ENCODE peak calls at places on chromosomes 5 and 9, in seven cellular contexts. T, Z, J, G, Y, S and U are unnamed samples.

GRCh38 chr5:106171708-106172107 is 1499.0 kb downstream of the EFNA5 start:
- DNase-seq in T (peak; percentile 3), Z (no peak), J (no peak), G (no peak), Y (no peak), S (no peak), U (no peak)

GRCh38 chr9:127589955-127590370 is 22.1 kb upstream of the STXBP1 start:
- DNase-seq in T (peak; percentile 78), Z (peak; percentile 55), J (peak; percentile 23), G (peak; percentile 58), Y (peak; percentile 69), S (peak; percentile 60), U (peak; percentile 84)

GRCh38 chr5:103258957-103259704 is 568 bp downstream of the MACIR start:
- DNase-seq in T (peak; percentile 27), Z (peak; percentile 54), J (peak; percentile 70), G (peak; percentile 77), Y (peak; percentile 50), S (peak; percentile 18), U (peak; percentile 45)

GRCh38 chr5:80154749-80155148 is 101.1 kb downstream of the SERINC5 start:
- DNase-seq in T (no peak), Z (no peak), J (no peak), G (no peak), Y (no peak), S (no peak), U (no peak)

GRCh38 chr5:107605596-107606125 is 65.1 kb downstream of the EFNA5 start:
- DNase-seq in T (no peak), Z (no peak), J (no peak), G (no peak), Y (no peak), S (no peak), U (no peak)

GRCh38 chr9:125810161-125810560 is 63.0 kb downstream of the PBX3 start:
- DNase-seq in T (no peak), Z (no peak), J (no peak), G (no peak), Y (no peak), S (no peak), U (no peak)

GRCh38 chr5:173969167-173970049 is 19.6 kb upstream of the C5orf47 start:
- DNase-seq in T (peak; percentile 71), Z (no peak), J (no peak), G (no peak), Y (no peak), S (no peak), U (peak; percentile 62)

GRCh38 chr9:91428927-91429351 is 5.3 kb upstream of the NFIL3 start:
- DNase-seq in T (no peak), Z (no peak), J (no peak), G (no peak), Y (no peak), S (no peak), U (no peak)

GRCh38 chr9:12817702-12818101 is 42.9 kb downstream of the LURAP1L start:
- DNase-seq in T (peak; percentile 62), Z (no peak), J (no peak), G (no peak), Y (no peak), S (no peak), U (no peak)

GRCh38 chr5:89277791-89278190 is 394.8 kb upstream of the MEF2C start:
- DNase-seq in T (peak; percentile 34), Z (no peak), J (no peak), G (no peak), Y (no peak), S (no peak), U (no peak)

GRCh38 chr5:40556811-40557210 is 122.9 kb upstream of the PTGER4 start:
- DNase-seq in T (no peak), Z (no peak), J (no peak), G (no peak), Y (no peak), S (no peak), U (no peak)

GRCh38 chr5:169828385-169828784 is 151.9 kb downstream of the INSYN2B start:
- DNase-seq in T (no peak), Z (no peak), J (no peak), G (no peak), Y (no peak), S (no peak), U (no peak)

GRCh38 chr5:72178910-72179815 is 71.9 kb downstream of the MAP1B start:
- DNase-seq in T (peak; percentile 94), Z (no peak), J (no peak), G (no peak), Y (peak; percentile 17), S (peak; percentile 89), U (no peak)

GRCh38 chr9:137156567-137157375 is 13.1 kb downstream of the LRRC26 start:
- DNase-seq in T (peak; percentile 34), Z (peak; percentile 49), J (peak; percentile 46), G (peak; percentile 85), Y (no peak), S (no peak), U (no peak)

GRCh38 chr5:55052383-55052931 is 28.4 kb downstream of the GZMK start:
- DNase-seq in T (no peak), Z (no peak), J (no peak), G (no peak), Y (no peak), S (no peak), U (no peak)

GRCh38 chr5:179680780-179681411 is at the start of gene CBY3:
- DNase-seq in T (peak; percentile 33), Z (no peak), J (no peak), G (no peak), Y (no peak), S (no peak), U (no peak)

GRCh38 chr5:78387468-78388153 is 27.2 kb downstream of the SCAMP1 start:
- DNase-seq in T (no peak), Z (no peak), J (no peak), G (no peak), Y (no peak), S (no peak), U (no peak)

GRCh38 chr9:33304367-33304766 is 14.1 kb downstream of the NFX1 start:
- DNase-seq in T (no peak), Z (no peak), J (no peak), G (no peak), Y (no peak), S (no peak), U (no peak)

GRCh38 chr5:120096413-120096812 is 367.7 kb upstream of the PRR16 start:
- DNase-seq in T (peak; percentile 25), Z (no peak), J (no peak), G (no peak), Y (no peak), S (no peak), U (no peak)

GRCh38 chr9:8140557-8140956 is 341.0 kb upstream of the DMAC1 start:
- DNase-seq in T (no peak), Z (no peak), J (no peak), G (no peak), Y (no peak), S (no peak), U (no peak)

GRCh38 chr9:81574399-81574798 is 114.9 kb downstream of the TLE1 start:
- DNase-seq in T (peak; percentile 63), Z (no peak), J (no peak), G (no peak), Y (no peak), S (no peak), U (no peak)

GRCh38 chr9:76810377-76810957 is 46.2 kb downstream of the PCA3 start:
- DNase-seq in T (peak; percentile 76), Z (peak; percentile 60), J (no peak), G (peak; percentile 58), Y (peak; percentile 56), S (peak; percentile 31), U (peak; percentile 42)

GRCh38 chr5:76791461-76791860 is 27.4 kb upstream of the F2RL1 start:
- DNase-seq in T (no peak), Z (no peak), J (no peak), G (no peak), Y (no peak), S (no peak), U (no peak)

GRCh38 chr5:57445715-57446037 is 36.9 kb downstream of the ACTBL2 start:
- DNase-seq in T (no peak), Z (no peak), J (no peak), G (no peak), Y (no peak), S (no peak), U (no peak)

GRCh38 chr5:1227669-1228068 is 2.5 kb downstream of the SLC6A18 start:
- DNase-seq in T (peak; percentile 91), Z (no peak), J (no peak), G (no peak), Y (no peak), S (peak; percentile 17), U (peak; percentile 44)

GRCh38 chr9:4748612-4749011 is 7.6 kb upstream of the AK3 start:
- DNase-seq in T (no peak), Z (peak; percentile 22), J (no peak), G (peak; percentile 31), Y (no peak), S (no peak), U (no peak)

GRCh38 chr9:107584944-107585343 is 95.4 kb upstream of the KLF4 start:
- DNase-seq in T (no peak), Z (no peak), J (no peak), G (no peak), Y (no peak), S (no peak), U (no peak)

GRCh38 chr9:125829743-125830142 is 82.6 kb downstream of the PBX3 start:
- DNase-seq in T (no peak), Z (peak; percentile 73), J (peak; percentile 71), G (peak; percentile 70), Y (peak; percentile 41), S (no peak), U (no peak)

GRCh38 chr5:40572947-40573346 is 106.8 kb upstream of the PTGER4 start:
- DNase-seq in T (no peak), Z (no peak), J (no peak), G (no peak), Y (peak; percentile 7), S (peak; percentile 59), U (no peak)

GRCh38 chr5:150266807-150267408 is 22.7 kb downstream of the CAMK2A start:
- DNase-seq in T (no peak), Z (no peak), J (no peak), G (no peak), Y (no peak), S (no peak), U (no peak)

GRCh38 chr5:16616536-16617271 is at the start of gene RETREG1:
- DNase-seq in T (no peak), Z (peak; percentile 78), J (peak; percentile 93), G (peak; percentile 90), Y (peak; percentile 17), S (no peak), U (peak; percentile 30)

GRCh38 chr9:109855540-109855939 is 75.5 kb downstream of the PALM2AKAP2 start:
- DNase-seq in T (no peak), Z (no peak), J (no peak), G (no peak), Y (no peak), S (no peak), U (no peak)

GRCh38 chr5:34538026-34538672 is 118.0 kb upstream of the RAI14 start:
- DNase-seq in T (no peak), Z (peak; percentile 75), J (no peak), G (peak; percentile 55), Y (peak; percentile 10), S (no peak), U (no peak)

GRCh38 chr5:109486200-109486804 is 76.5 kb upstream of the PJA2 start:
- DNase-seq in T (no peak), Z (no peak), J (no peak), G (no peak), Y (no peak), S (no peak), U (no peak)

GRCh38 chr5:132837868-132838267 is 7.4 kb upstream of the SHROOM1 start:
- DNase-seq in T (no peak), Z (no peak), J (no peak), G (no peak), Y (no peak), S (no peak), U (no peak)

GRCh38 chr5:39076101-39076756 is 2.0 kb upstream of the RICTOR start:
- DNase-seq in T (no peak), Z (no peak), J (no peak), G (no peak), Y (no peak), S (no peak), U (no peak)

GRCh38 chr9:37290881-37291485 is 131.5 kb upstream of the GRHPR start:
- DNase-seq in T (peak; percentile 64), Z (no peak), J (no peak), G (no peak), Y (no peak), S (peak; percentile 64), U (no peak)

GRCh38 chr5:9343146-9343850 is 202.6 kb downstream of the SEMA5A start:
- DNase-seq in T (peak; percentile 36), Z (no peak), J (no peak), G (no peak), Y (no peak), S (no peak), U (no peak)